ENCODE peak calls at places on chromosome 18, in six cellular contexts. J is small intestine; T is smooth muscle cell of the brain vasculature; A is NCI-H2081; E is stimulated activated CD8-positive, alpha-beta memory T cell treated with anti-CD3 and anti-CD28 coated beads, Interleukin-7, amount 100 ng/mL, for 24 hours; U is stimulated activated CD4-positive, alpha-beta T cell treated with anti-CD3 and anti-CD28 coated beads, TNF-alpha, amount 100 ng/mL, for 1 hour. R is an unnamed sample.

GRCh38 chr18:22591231-22591630 is 173.5 kb upstream of the CTAGE1 start:
- DNase-seq in J (no peak), T (peak), A (no peak), E (no peak), U (no peak), R (no peak)

GRCh38 chr18:10006261-10006903 is 92.6 kb downstream of the VAPA start:
- DNase-seq in J (no peak), T (no peak), A (peak), E (no peak), U (no peak), R (no peak)

GRCh38 chr18:62621546-62621945 is 93.8 kb upstream of the PHLPP1 start:
- DNase-seq in J (no peak), T (no peak), A (no peak), E (no peak), U (no peak), R (no peak)

GRCh38 chr18:29172151-29173015 is 995.5 kb upstream of the CDH2 start:
- DNase-seq in J (no peak), T (no peak), A (no peak), E (no peak), U (no peak), R (no peak)

GRCh38 chr18:79454034-79454735 is 58.5 kb downstream of the NFATC1 start:
- DNase-seq in J (no peak), T (peak), A (no peak), E (no peak), U (no peak), R (peak)

GRCh38 chr18:25915907-25916306 is 174.5 kb downstream of the SS18 start:
- DNase-seq in J (no peak), T (no peak), A (no peak), E (no peak), U (no peak), R (no peak)

GRCh38 chr18:49059028-49059670 is 108.4 kb upstream of the SMAD7 start:
- DNase-seq in J (no peak), T (no peak), A (peak), E (no peak), U (no peak), R (no peak)

GRCh38 chr18:38539373-38539772 is 973.8 kb upstream of the CELF4 start:
- DNase-seq in J (no peak), T (no peak), A (no peak), E (no peak), U (no peak), R (no peak)

GRCh38 chr18:48896326-48896874 is 54.4 kb downstream of the SMAD7 start:
- DNase-seq in J (no peak), T (no peak), A (no peak), E (no peak), U (no peak), R (no peak)

GRCh38 chr18:40608220-40608619 is 1346.8 kb upstream of the PIK3C3 start:
- DNase-seq in J (no peak), T (no peak), A (peak), E (no peak), U (no peak), R (no peak)

GRCh38 chr18:55286257-55286825 is 301.7 kb downstream of the TCF4 start:
- DNase-seq in J (no peak), T (no peak), A (no peak), E (no peak), U (no peak), R (no peak)